ENCODE peak calls at places on chromosomes 3 and 15, in five cellular contexts. L is heart right ventricle, V is pancreas, N is PC-3, E is right atrium auricular region. B is an unnamed sample.

GRCh38 chr3:41997702-41998551 is 36.0 kb upstream of the ULK4 start:
- DNase-seq in E (no peak), V (no peak), N (no peak), L (no peak), B (no peak)

GRCh38 chr15:87746333-87746732 is 510.2 kb downstream of the NTRK3 start:
- DNase-seq in V (no peak), N (no peak), L (no peak), E (no peak), B (no peak)

GRCh38 chr3:101850327-101851048 is 1.2 kb downstream of the NFKBIZ start:
- DNase-seq in N (peak; percentile 57), L (no peak), V (no peak), E (no peak), B (peak; percentile 61)

GRCh38 chr15:83446904-83447708 is at the start of gene SH3GL3:
- DNase-seq in E (peak; percentile 83), L (peak; percentile 74), N (peak; percentile 81), V (peak; percentile 69), B (peak; percentile 66)

GRCh38 chr3:12574131-12574530 is 17.2 kb downstream of the MKRN2 start:
- DNase-seq in E (no peak), N (no peak), L (no peak), V (no peak), B (no peak)

GRCh38 chr3:128496019-128496601 is 3.1 kb upstream of the GATA2 start:
- DNase-seq in N (no peak), V (no peak), L (no peak), E (no peak), B (no peak)

GRCh38 chr3:63847718-63848450 is 15.7 kb downstream of the THOC7 start:
- DNase-seq in V (no peak), N (peak; percentile 58), E (no peak), L (no peak), B (no peak)

GRCh38 chr15:62545392-62546227 is 380.5 kb upstream of the C2CD4B start:
- DNase-seq in V (peak; percentile 21), E (peak; percentile 65), L (peak; percentile 67), N (peak; percentile 30), B (no peak)

GRCh38 chr3:169026543-169027181 is 636.9 kb downstream of the MECOM start:
- DNase-seq in V (no peak), E (no peak), L (no peak), N (peak; percentile 91), B (peak; percentile 86)

GRCh38 chr3:43779850-43780249 is 89.1 kb downstream of the ABHD5 start:
- DNase-seq in V (no peak), E (no peak), L (no peak), N (no peak), B (no peak)

GRCh38 chr15:35306361-35306981 is 221.4 kb upstream of the NANOGP8 start:
- DNase-seq in N (peak; percentile 48), L (no peak), E (no peak), V (no peak), B (peak; percentile 47)

GRCh38 chr3:71152892-71153265 is 430.6 kb downstream of the FOXP1 start:
- DNase-seq in L (no peak), V (no peak), E (no peak), N (no peak), B (no peak)

DNA sequence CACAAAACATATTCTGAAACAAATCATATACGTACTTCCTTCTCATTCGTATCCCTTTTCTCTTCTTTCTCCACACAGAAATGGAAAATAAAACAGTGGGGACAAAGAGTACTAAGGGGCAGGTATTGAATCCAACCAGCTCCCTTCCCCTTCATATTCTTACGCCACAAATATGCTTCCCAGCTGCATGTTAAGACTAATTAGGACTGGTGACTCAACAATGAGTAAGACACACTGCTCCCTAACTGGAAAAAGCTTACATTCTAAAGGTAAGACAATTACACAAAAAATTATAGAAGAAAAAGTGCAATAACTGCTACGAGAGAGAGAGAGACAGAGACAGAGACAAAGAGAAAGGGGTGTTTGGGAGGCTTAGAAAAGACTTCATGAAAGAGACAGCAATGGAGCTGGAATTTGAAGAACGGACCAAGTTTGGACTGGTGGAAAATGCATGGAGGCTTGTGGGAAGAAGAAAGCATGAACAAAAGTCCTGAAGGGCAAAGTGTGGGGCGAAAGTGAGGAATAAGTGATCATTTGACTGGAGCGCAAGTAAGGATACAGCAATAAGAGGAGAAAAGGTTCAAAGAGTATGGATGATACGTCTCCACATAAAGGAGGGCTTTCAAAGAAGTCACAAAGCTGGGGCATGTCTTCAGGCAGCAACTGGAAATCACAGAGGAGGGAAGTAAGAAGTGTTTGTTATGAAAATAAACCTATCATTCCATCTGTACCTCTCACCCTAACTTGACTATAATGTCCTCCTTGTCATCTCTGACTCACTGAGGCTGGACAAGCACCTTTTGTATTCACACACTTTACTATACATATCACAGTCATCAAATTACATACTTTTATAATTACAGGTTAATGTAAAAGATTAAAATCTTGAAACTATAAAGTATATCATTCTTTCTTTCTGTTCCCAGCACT is 49.2 kb downstream of the RYK start:
- DNase-seq in L (no peak), N (peak; percentile 86), V (no peak), E (no peak), B (peak; percentile 49)
- H3K4me3 ChIP-seq in L (no peak overlapping the region), N (no peak overlapping the region), V (no peak overlapping the region), E (no peak overlapping the region), B (peak overlapping the region; percentile 12)

GRCh38 chr15:40040293-40040635 is 1.3 kb upstream of the SRP14 start:
- DNase-seq in L (no peak), V (no peak), N (no peak), E (no peak), B (no peak)
- H3K27ac ChIP-seq in L (peak overlapping the region; percentile 98), V (no peak overlapping the region), N (no peak overlapping the region), E (peak overlapping the region; percentile 95), B (no peak overlapping the region)

DNA sequence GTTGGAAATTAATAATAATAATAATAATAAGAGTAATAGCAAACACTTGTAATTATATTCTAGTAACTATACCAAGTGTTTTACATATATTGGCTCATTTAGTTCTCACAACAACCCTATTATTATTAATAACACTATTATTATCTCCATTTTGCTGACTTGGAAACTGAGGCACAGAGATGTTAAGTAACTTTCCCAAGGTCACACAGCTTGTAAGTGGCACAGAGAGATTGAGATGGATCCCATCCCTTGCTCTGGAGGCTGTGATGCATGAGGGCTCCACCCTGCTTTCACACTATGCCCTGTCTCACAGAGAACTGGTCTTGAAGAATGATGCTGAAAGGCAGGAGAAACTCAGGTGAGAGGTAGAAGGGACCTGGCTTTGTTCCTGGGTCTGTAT is 31.9 kb downstream of the TRIM42 start:
- DNase-seq in V (no peak), E (no peak), N (no peak), L (no peak), B (no peak)
- H3K4me3 ChIP-seq in V (no peak overlapping the region), E (no peak overlapping the region), N (no peak overlapping the region), L (no peak overlapping the region), B (no peak overlapping the region)

GRCh38 chr15:79769081-79769481 is 127.7 kb downstream of the MTHFS start:
- DNase-seq in L (no peak), N (peak; percentile 71), V (no peak), E (no peak), B (peak; percentile 2)
- H3K27ac ChIP-seq in L (no peak overlapping the region), N (no peak overlapping the region), V (no peak overlapping the region), E (no peak overlapping the region), B (no peak overlapping the region)

DNA sequence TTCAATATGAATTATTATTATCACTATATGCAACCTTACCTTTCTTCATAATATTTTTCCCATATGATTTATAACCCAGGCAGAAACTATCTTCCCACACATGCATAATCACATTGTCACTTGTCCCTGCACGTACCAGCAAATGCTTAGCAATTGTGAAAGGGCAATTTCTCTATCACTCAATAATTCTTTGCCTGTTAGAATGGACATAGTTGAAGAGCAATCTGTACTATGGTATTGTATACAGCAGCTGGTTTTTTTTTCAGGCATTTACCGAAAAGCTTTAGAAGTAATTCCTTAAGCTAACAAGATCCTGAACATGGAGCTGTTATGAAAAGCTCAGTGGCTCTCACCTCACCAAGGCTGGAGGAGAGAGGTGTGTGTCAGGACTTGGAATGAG is 999.5 kb downstream of the TUSC7 start:
- DNase-seq in L (no peak), V (no peak), N (no peak), E (no peak), B (no peak)
- H3K4me3 ChIP-seq in L (no peak overlapping the region), V (no peak overlapping the region), N (no peak overlapping the region), E (no peak overlapping the region), B (no peak overlapping the region)

B was measured in brain microvascular endothelial cell.